ENCODE peak calls at places on chromosomes 6 and 20, in four cellular contexts. One of them, this sample, is unnamed.

GRCh38 chr6:27239258-27239657 is 8.2 kb upstream of the PRSS16 start:
- DNase-seq in amygdala: no peak
- DNase-seq in foreskin keratinocyte: no peak
- DNase-seq in heart right ventricle: no peak
- DNase-seq in this sample: no peak

GRCh38 chr6:93423542-93423941 is 4.2 kb upstream of the EPHA7 start:
- DNase-seq in amygdala: no peak
- DNase-seq in foreskin keratinocyte: no peak
- DNase-seq in heart right ventricle: no peak
- DNase-seq in this sample: no peak

GRCh38 chr6:14702678-14703077 is 543.2 kb upstream of the JARID2 start:
- DNase-seq in amygdala: no peak
- DNase-seq in foreskin keratinocyte: no peak
- DNase-seq in heart right ventricle: no peak
- DNase-seq in this sample: no peak

GRCh38 chr20:39042279-39043150 is 80.4 kb downstream of the DHX35 start:
- DNase-seq in amygdala: no peak
- DNase-seq in foreskin keratinocyte: peak
- DNase-seq in heart right ventricle: no peak
- DNase-seq in this sample: no peak

GRCh38 chr20:10553326-10553984 is 118.3 kb downstream of the SLX4IP start:
- DNase-seq in amygdala: no peak
- DNase-seq in foreskin keratinocyte: no peak
- DNase-seq in heart right ventricle: peak
- DNase-seq in this sample: peak

GRCh38 chr20:36152266-36152665 is 2.3 kb upstream of the EPB41L1 start:
- DNase-seq in amygdala: no peak
- DNase-seq in foreskin keratinocyte: no peak
- DNase-seq in heart right ventricle: peak
- DNase-seq in this sample: no peak

GRCh38 chr6:29907637-29908340 is 34.5 kb upstream of the HLA-A start:
- DNase-seq in amygdala: no peak
- DNase-seq in foreskin keratinocyte: no peak
- DNase-seq in heart right ventricle: no peak
- DNase-seq in this sample: no peak

GRCh38 chr6:166333172-166333995 is 9.0 kb downstream of the SFT2D1 start:
- DNase-seq in amygdala: no peak
- DNase-seq in foreskin keratinocyte: no peak
- DNase-seq in heart right ventricle: no peak
- DNase-seq in this sample: no peak

GRCh38 chr20:9359561-9360308 is 154.7 kb upstream of the LAMP5 start:
- DNase-seq in amygdala: peak
- DNase-seq in foreskin keratinocyte: peak
- DNase-seq in heart right ventricle: peak
- DNase-seq in this sample: peak

GRCh38 chr20:40942775-40943174 is 85.8 kb upstream of the TOP1 start:
- DNase-seq in amygdala: no peak
- DNase-seq in foreskin keratinocyte: no peak
- DNase-seq in heart right ventricle: no peak
- DNase-seq in this sample: no peak

GRCh38 chr6:5173862-5174643 is 86.7 kb downstream of the LYRM4 start:
- DNase-seq in amygdala: no peak
- DNase-seq in foreskin keratinocyte: no peak
- DNase-seq in heart right ventricle: no peak
- DNase-seq in this sample: no peak

GRCh38 chr20:15297059-15297875 is 959.9 kb upstream of the FLRT3 start:
- DNase-seq in amygdala: no peak
- DNase-seq in foreskin keratinocyte: peak
- DNase-seq in heart right ventricle: no peak
- DNase-seq in this sample: no peak

GRCh38 chr6:164007881-164008280 is 593.4 kb downstream of the QKI start:
- DNase-seq in amygdala: no peak
- DNase-seq in foreskin keratinocyte: no peak
- DNase-seq in heart right ventricle: no peak
- DNase-seq in this sample: no peak

GRCh38 chr6:55578537-55579363 is at the start of gene HMGCLL1:
- DNase-seq in amygdala: peak
- DNase-seq in foreskin keratinocyte: no peak
- DNase-seq in heart right ventricle: peak
- DNase-seq in this sample: no peak

GRCh38 chr6:134295953-134296553 is 21.9 kb downstream of the SGK1 start:
- DNase-seq in amygdala: no peak
- DNase-seq in foreskin keratinocyte: peak
- DNase-seq in heart right ventricle: no peak
- DNase-seq in this sample: peak

GRCh38 chr6:34317172-34317477 is 68.3 kb upstream of the SMIM29 start:
- DNase-seq in amygdala: no peak
- DNase-seq in foreskin keratinocyte: no peak
- DNase-seq in heart right ventricle: no peak
- DNase-seq in this sample: no peak

GRCh38 chr20:53934421-53935352 is 135.7 kb downstream of the BCAS1 start:
- DNase-seq in amygdala: no peak
- DNase-seq in foreskin keratinocyte: peak
- DNase-seq in heart right ventricle: no peak
- DNase-seq in this sample: peak

GRCh38 chr6:62035952-62036351 is 250.1 kb downstream of the KHDRBS2 start:
- DNase-seq in amygdala: no peak
- DNase-seq in foreskin keratinocyte: no peak
- DNase-seq in heart right ventricle: no peak
- DNase-seq in this sample: no peak

GRCh38 chr20:41309817-41310216 is 7.7 kb downstream of the ZHX3 start:
- DNase-seq in amygdala: no peak
- DNase-seq in foreskin keratinocyte: no peak
- DNase-seq in heart right ventricle: no peak
- DNase-seq in this sample: peak

GRCh38 chr20:17720755-17721154 is 21.0 kb downstream of the BANF2 start:
- DNase-seq in amygdala: no peak
- DNase-seq in foreskin keratinocyte: no peak
- DNase-seq in heart right ventricle: no peak
- DNase-seq in this sample: no peak

GRCh38 chr6:169319561-169319960 is 65.9 kb upstream of the THBS2 start:
- DNase-seq in amygdala: no peak
- DNase-seq in foreskin keratinocyte: no peak
- DNase-seq in heart right ventricle: no peak
- DNase-seq in this sample: peak

GRCh38 chr6:137970368-137970767 is 103.3 kb downstream of the TNFAIP3 start:
- DNase-seq in amygdala: no peak
- DNase-seq in foreskin keratinocyte: no peak
- DNase-seq in heart right ventricle: no peak
- DNase-seq in this sample: no peak

GRCh38 chr6:14713008-14713452 is 532.8 kb upstream of the JARID2 start:
- DNase-seq in amygdala: no peak
- DNase-seq in foreskin keratinocyte: peak
- DNase-seq in heart right ventricle: peak
- DNase-seq in this sample: peak

This sample was measured in stromal cell of bone marrow.